ENCODE peak calls at places on chromosome 1, in four cellular contexts. M is HFF-Myc, F is NCI-H460, N is NCI-H2081 treated with DMSO at 0.1 percent for 48 hours. H is an unnamed sample.

GRCh38 chr1:93681095-93681548 is 515 bp downstream of the BCAR3 start:
- DNase-seq in M (no peak), F (no peak), N (no peak), H (no peak)

GRCh38 chr1:1809489-1809888 is 31.2 kb upstream of the NADK start:
- DNase-seq in F (no peak), N (no peak), M (no peak), H (no peak)

GRCh38 chr1:23392125-23392855 is 22.7 kb upstream of the ZNF436 start:
- DNase-seq in M (no peak), N (no peak), F (no peak), H (no peak)

GRCh38 chr1:193077991-193078390 is 18.6 kb downstream of the RO60 start:
- DNase-seq in F (no peak), N (no peak), M (no peak), H (no peak)

GRCh38 chr1:150405660-150406059 is 41.7 kb downstream of the RPRD2 start:
- DNase-seq in F (no peak), M (no peak), N (no peak), H (no peak)

GRCh38 chr1:53621144-53621543 is 117.8 kb downstream of the GLIS1 start:
- DNase-seq in M (no peak), F (no peak), N (no peak), H (no peak)

GRCh38 chr1:218312509-218312908 is 27.4 kb downstream of the RRP15 start:
- DNase-seq in M (no peak), F (no peak), N (no peak), H (no peak)

GRCh38 chr1:1630965-1631792 is 794 bp upstream of the MMP23B start:
- DNase-seq in N (no peak), F (no peak), M (no peak), H (no peak)

GRCh38 chr1:246152986-246153431 is 354.1 kb downstream of the SMYD3 start:
- DNase-seq in M (no peak), N (no peak), F (no peak), H (no peak)